ENCODE peak calls at places on chromosomes 1 and 21, in nine cellular contexts. One of them, this sample, is unnamed.

GRCh38 chr21:15514073-15514946 is 215.5 kb upstream of the USP25 start:
- DNase-seq in activated CD4-positive, alpha-beta T cell treated with anti-CD3 and anti-CD28 coated beads, Interleukin-2, amount 10 ng/mL, durations not matched to agents 7 days and 5 days: peak; percentile 79
- DNase-seq in stimulated activated CD4-positive, alpha-beta T cell treated with anti-CD3 and anti-CD28 coated beads, TNF-alpha, amount 100 ng/mL, for 1 hour: peak; percentile 26
- DNase-seq in myocyte: no peak
- DNase-seq in NCI-H1092: no peak
- DNase-seq in AG04449: no peak
- DNase-seq in Panc1: no peak
- DNase-seq in HTR-8/SVneo: no peak
- DNase-seq in NT2/D1: no peak
- DNase-seq in this sample: no peak

GRCh38 chr1:174939771-174940545 is 59.8 kb upstream of the CACYBP start:
- DNase-seq in activated CD4-positive, alpha-beta T cell treated with anti-CD3 and anti-CD28 coated beads, Interleukin-2, amount 10 ng/mL, durations not matched to agents 7 days and 5 days: no peak
- DNase-seq in stimulated activated CD4-positive, alpha-beta T cell treated with anti-CD3 and anti-CD28 coated beads, TNF-alpha, amount 100 ng/mL, for 1 hour: no peak
- DNase-seq in myocyte: no peak
- DNase-seq in NCI-H1092: no peak
- DNase-seq in AG04449: no peak
- DNase-seq in Panc1: no peak
- DNase-seq in HTR-8/SVneo: no peak
- DNase-seq in NT2/D1: no peak
- DNase-seq in this sample: no peak

GRCh38 chr1:89211035-89211634 is 12.4 kb upstream of the GBP4 start:
- DNase-seq in activated CD4-positive, alpha-beta T cell treated with anti-CD3 and anti-CD28 coated beads, Interleukin-2, amount 10 ng/mL, durations not matched to agents 7 days and 5 days: no peak
- DNase-seq in stimulated activated CD4-positive, alpha-beta T cell treated with anti-CD3 and anti-CD28 coated beads, TNF-alpha, amount 100 ng/mL, for 1 hour: no peak
- DNase-seq in myocyte: no peak
- DNase-seq in NCI-H1092: no peak
- DNase-seq in AG04449: no peak
- DNase-seq in Panc1: no peak
- DNase-seq in HTR-8/SVneo: no peak
- DNase-seq in NT2/D1: no peak
- DNase-seq in this sample: no peak

GRCh38 chr1:115501476-115501875 is 140.3 kb upstream of the VANGL1 start:
- DNase-seq in activated CD4-positive, alpha-beta T cell treated with anti-CD3 and anti-CD28 coated beads, Interleukin-2, amount 10 ng/mL, durations not matched to agents 7 days and 5 days: no peak
- DNase-seq in stimulated activated CD4-positive, alpha-beta T cell treated with anti-CD3 and anti-CD28 coated beads, TNF-alpha, amount 100 ng/mL, for 1 hour: no peak
- DNase-seq in myocyte: no peak
- DNase-seq in NCI-H1092: no peak
- DNase-seq in AG04449: no peak
- DNase-seq in Panc1: no peak
- DNase-seq in HTR-8/SVneo: no peak
- DNase-seq in NT2/D1: no peak
- DNase-seq in this sample: no peak

GRCh38 chr1:88022507-88022906 is 661.6 kb upstream of the PKN2 start:
- DNase-seq in activated CD4-positive, alpha-beta T cell treated with anti-CD3 and anti-CD28 coated beads, Interleukin-2, amount 10 ng/mL, durations not matched to agents 7 days and 5 days: no peak
- DNase-seq in stimulated activated CD4-positive, alpha-beta T cell treated with anti-CD3 and anti-CD28 coated beads, TNF-alpha, amount 100 ng/mL, for 1 hour: no peak
- DNase-seq in myocyte: no peak
- DNase-seq in NCI-H1092: no peak
- DNase-seq in AG04449: no peak
- DNase-seq in Panc1: no peak
- DNase-seq in HTR-8/SVneo: no peak
- DNase-seq in NT2/D1: no peak
- DNase-seq in this sample: no peak

GRCh38 chr1:36062321-36062720 is 21.6 kb upstream of the TEKT2 start:
- DNase-seq in activated CD4-positive, alpha-beta T cell treated with anti-CD3 and anti-CD28 coated beads, Interleukin-2, amount 10 ng/mL, durations not matched to agents 7 days and 5 days: no peak
- DNase-seq in stimulated activated CD4-positive, alpha-beta T cell treated with anti-CD3 and anti-CD28 coated beads, TNF-alpha, amount 100 ng/mL, for 1 hour: no peak
- DNase-seq in myocyte: no peak
- DNase-seq in NCI-H1092: no peak
- DNase-seq in AG04449: no peak
- DNase-seq in Panc1: no peak
- DNase-seq in HTR-8/SVneo: no peak
- DNase-seq in NT2/D1: no peak
- DNase-seq in this sample: no peak

GRCh38 chr1:154419620-154420020 is 14.5 kb downstream of the IL6R start:
- DNase-seq in activated CD4-positive, alpha-beta T cell treated with anti-CD3 and anti-CD28 coated beads, Interleukin-2, amount 10 ng/mL, durations not matched to agents 7 days and 5 days: peak; percentile 50
- DNase-seq in stimulated activated CD4-positive, alpha-beta T cell treated with anti-CD3 and anti-CD28 coated beads, TNF-alpha, amount 100 ng/mL, for 1 hour: no peak
- DNase-seq in myocyte: peak; percentile 88
- DNase-seq in NCI-H1092: no peak
- DNase-seq in AG04449: peak; percentile 92
- DNase-seq in Panc1: no peak
- DNase-seq in HTR-8/SVneo: no peak
- DNase-seq in NT2/D1: no peak
- DNase-seq in this sample: no peak

GRCh38 chr1:206939841-206940587 is 6.3 kb downstream of the PIGR start:
- DNase-seq in activated CD4-positive, alpha-beta T cell treated with anti-CD3 and anti-CD28 coated beads, Interleukin-2, amount 10 ng/mL, durations not matched to agents 7 days and 5 days: no peak
- DNase-seq in stimulated activated CD4-positive, alpha-beta T cell treated with anti-CD3 and anti-CD28 coated beads, TNF-alpha, amount 100 ng/mL, for 1 hour: no peak
- DNase-seq in myocyte: no peak
- DNase-seq in NCI-H1092: no peak
- DNase-seq in AG04449: no peak
- DNase-seq in Panc1: no peak
- DNase-seq in HTR-8/SVneo: no peak
- DNase-seq in NT2/D1: no peak
- DNase-seq in this sample: no peak

GRCh38 chr1:246157516-246157915 is 349.6 kb downstream of the SMYD3 start:
- DNase-seq in activated CD4-positive, alpha-beta T cell treated with anti-CD3 and anti-CD28 coated beads, Interleukin-2, amount 10 ng/mL, durations not matched to agents 7 days and 5 days: no peak
- DNase-seq in stimulated activated CD4-positive, alpha-beta T cell treated with anti-CD3 and anti-CD28 coated beads, TNF-alpha, amount 100 ng/mL, for 1 hour: no peak
- DNase-seq in myocyte: no peak
- DNase-seq in NCI-H1092: no peak
- DNase-seq in AG04449: no peak
- DNase-seq in Panc1: no peak
- DNase-seq in HTR-8/SVneo: no peak
- DNase-seq in NT2/D1: no peak
- DNase-seq in this sample: peak; percentile 41

GRCh38 chr1:117605164-117605810 is 561 bp upstream of the TENT5C start:
- DNase-seq in activated CD4-positive, alpha-beta T cell treated with anti-CD3 and anti-CD28 coated beads, Interleukin-2, amount 10 ng/mL, durations not matched to agents 7 days and 5 days: no peak
- DNase-seq in stimulated activated CD4-positive, alpha-beta T cell treated with anti-CD3 and anti-CD28 coated beads, TNF-alpha, amount 100 ng/mL, for 1 hour: no peak
- DNase-seq in myocyte: no peak
- DNase-seq in NCI-H1092: no peak
- DNase-seq in AG04449: no peak
- DNase-seq in Panc1: no peak
- DNase-seq in HTR-8/SVneo: peak; percentile 12
- DNase-seq in NT2/D1: peak; percentile 16
- DNase-seq in this sample: no peak

GRCh38 chr1:190478193-190479007 is 736 bp upstream of the BRINP3 start:
- DNase-seq in activated CD4-positive, alpha-beta T cell treated with anti-CD3 and anti-CD28 coated beads, Interleukin-2, amount 10 ng/mL, durations not matched to agents 7 days and 5 days: no peak
- DNase-seq in stimulated activated CD4-positive, alpha-beta T cell treated with anti-CD3 and anti-CD28 coated beads, TNF-alpha, amount 100 ng/mL, for 1 hour: no peak
- DNase-seq in myocyte: peak; percentile 16
- DNase-seq in NCI-H1092: peak; percentile 33
- DNase-seq in AG04449: no peak
- DNase-seq in Panc1: no peak
- DNase-seq in HTR-8/SVneo: peak; percentile 19
- DNase-seq in NT2/D1: peak; percentile 54
- DNase-seq in this sample: peak; percentile 84

GRCh38 chr1:223486366-223486765 is 93.2 kb downstream of the CCDC185 start:
- DNase-seq in activated CD4-positive, alpha-beta T cell treated with anti-CD3 and anti-CD28 coated beads, Interleukin-2, amount 10 ng/mL, durations not matched to agents 7 days and 5 days: no peak
- DNase-seq in stimulated activated CD4-positive, alpha-beta T cell treated with anti-CD3 and anti-CD28 coated beads, TNF-alpha, amount 100 ng/mL, for 1 hour: no peak
- DNase-seq in myocyte: no peak
- DNase-seq in NCI-H1092: no peak
- DNase-seq in AG04449: no peak
- DNase-seq in Panc1: no peak
- DNase-seq in HTR-8/SVneo: no peak
- DNase-seq in NT2/D1: no peak
- DNase-seq in this sample: peak; percentile 44

GRCh38 chr1:201143726-201144635 is 10.3 kb downstream of the TMEM9 start:
- DNase-seq in activated CD4-positive, alpha-beta T cell treated with anti-CD3 and anti-CD28 coated beads, Interleukin-2, amount 10 ng/mL, durations not matched to agents 7 days and 5 days: no peak
- DNase-seq in stimulated activated CD4-positive, alpha-beta T cell treated with anti-CD3 and anti-CD28 coated beads, TNF-alpha, amount 100 ng/mL, for 1 hour: no peak
- DNase-seq in myocyte: no peak
- DNase-seq in NCI-H1092: no peak
- DNase-seq in AG04449: no peak
- DNase-seq in Panc1: no peak
- DNase-seq in HTR-8/SVneo: no peak
- DNase-seq in NT2/D1: no peak
- DNase-seq in this sample: no peak

GRCh38 chr1:93631626-93632365 is 49.8 kb downstream of the BCAR3 start:
- DNase-seq in activated CD4-positive, alpha-beta T cell treated with anti-CD3 and anti-CD28 coated beads, Interleukin-2, amount 10 ng/mL, durations not matched to agents 7 days and 5 days: no peak
- DNase-seq in stimulated activated CD4-positive, alpha-beta T cell treated with anti-CD3 and anti-CD28 coated beads, TNF-alpha, amount 100 ng/mL, for 1 hour: no peak
- DNase-seq in myocyte: no peak
- DNase-seq in NCI-H1092: no peak
- DNase-seq in AG04449: no peak
- DNase-seq in Panc1: no peak
- DNase-seq in HTR-8/SVneo: no peak
- DNase-seq in NT2/D1: no peak
- DNase-seq in this sample: no peak

GRCh38 chr1:211639500-211640361 is 35.7 kb downstream of the NEK2 start:
- DNase-seq in activated CD4-positive, alpha-beta T cell treated with anti-CD3 and anti-CD28 coated beads, Interleukin-2, amount 10 ng/mL, durations not matched to agents 7 days and 5 days: no peak
- DNase-seq in stimulated activated CD4-positive, alpha-beta T cell treated with anti-CD3 and anti-CD28 coated beads, TNF-alpha, amount 100 ng/mL, for 1 hour: no peak
- DNase-seq in myocyte: peak; percentile 45
- DNase-seq in NCI-H1092: no peak
- DNase-seq in AG04449: peak; percentile 60
- DNase-seq in Panc1: no peak
- DNase-seq in HTR-8/SVneo: peak; percentile 77
- DNase-seq in NT2/D1: no peak
- DNase-seq in this sample: no peak

GRCh38 chr1:11736746-11737639 is 1.1 kb downstream of the AGTRAP start:
- DNase-seq in activated CD4-positive, alpha-beta T cell treated with anti-CD3 and anti-CD28 coated beads, Interleukin-2, amount 10 ng/mL, durations not matched to agents 7 days and 5 days: peak; percentile 54
- DNase-seq in stimulated activated CD4-positive, alpha-beta T cell treated with anti-CD3 and anti-CD28 coated beads, TNF-alpha, amount 100 ng/mL, for 1 hour: no peak
- DNase-seq in myocyte: peak; percentile 55
- DNase-seq in NCI-H1092: no peak
- DNase-seq in AG04449: peak; percentile 34
- DNase-seq in Panc1: no peak
- DNase-seq in HTR-8/SVneo: peak; percentile 38
- DNase-seq in NT2/D1: no peak
- DNase-seq in this sample: peak; percentile 37

GRCh38 chr1:172496678-172497077 is 36.3 kb upstream of the SUCO start:
- DNase-seq in activated CD4-positive, alpha-beta T cell treated with anti-CD3 and anti-CD28 coated beads, Interleukin-2, amount 10 ng/mL, durations not matched to agents 7 days and 5 days: no peak
- DNase-seq in stimulated activated CD4-positive, alpha-beta T cell treated with anti-CD3 and anti-CD28 coated beads, TNF-alpha, amount 100 ng/mL, for 1 hour: no peak
- DNase-seq in myocyte: no peak
- DNase-seq in NCI-H1092: no peak
- DNase-seq in AG04449: no peak
- DNase-seq in Panc1: no peak
- DNase-seq in HTR-8/SVneo: no peak
- DNase-seq in NT2/D1: no peak
- DNase-seq in this sample: no peak

This sample was measured in COR-L47.